ENCODE peak calls at places on chromosomes 4 and X, in nine cellular contexts. E is upper lobe of left lung, A is H9, Q is ovary, F is right cardiac atrium, B is pancreas, Z is cardiac muscle cell, M is lung, D is HCT116. O is an unnamed sample. For H3K4me1, the result is how much of the 10 kb centered on the place peaks cover.

GRCh38 chrX:150051096-150051495 is 112.8 kb upstream of the EOLA2 start:
- DNase-seq in E (no peak), A (no peak), Q (no peak), F (no peak), B (no peak), Z (no peak), M (no peak), D (no peak), O (no peak)

GRCh38 chr4:97984545-97985131 is 158.6 kb downstream of the STPG2 start:
- DNase-seq in E (no peak), A (no peak), Q (no peak), F (no peak), B (no peak), Z (peak), M (no peak), D (peak), O (no peak)

GRCh38 chrX:69189972-69190371 is 24.7 kb upstream of the PJA1 start:
- DNase-seq in E (peak), A (no peak), Q (peak), F (peak), B (no peak), Z (no peak), M (peak), D (no peak), O (no peak)

GRCh38 chrX:118347131-118347530 is 1.2 kb downstream of the WDR44 start:
- DNase-seq in E (no peak), A (no peak), Q (no peak), F (no peak), B (no peak), Z (peak), M (no peak), D (no peak), O (peak)

GRCh38 chrX:15468036-15468435 is 25.1 kb downstream of the PIR start:
- DNase-seq in E (no peak), A (no peak), Q (no peak), F (no peak), B (no peak), Z (peak), M (no peak), D (no peak), O (no peak)

GRCh38 chr4:68498413-68499007 is 51.2 kb downstream of the TMPRSS11E start:
- DNase-seq in E (no peak), A (peak), Q (peak), F (peak), B (no peak), Z (peak), M (peak), D (peak), O (peak)

GRCh38 chr4:133921280-133922195 is 280.1 kb downstream of the PABPC4L start:
- DNase-seq in E (no peak), A (no peak), Q (no peak), F (no peak), B (no peak), Z (peak), M (no peak), D (no peak), O (no peak)

GRCh38 chr4:121484633-121485032 is 103.8 kb upstream of the QRFPR start:
- DNase-seq in E (no peak), A (peak), Q (no peak), F (peak), B (no peak), Z (peak), M (no peak), D (peak), O (no peak)

GRCh38 chr4:75289843-75290616 is 224.2 kb downstream of the RCHY1 start:
- DNase-seq in E (no peak), A (peak), Q (no peak), F (no peak), B (no peak), Z (peak), M (no peak), D (peak), O (no peak)

GRCh38 chr4:36304138-36304681 is 22.8 kb downstream of the DTHD1 start:
- DNase-seq in E (no peak), A (no peak), Q (no peak), F (no peak), B (no peak), Z (no peak), M (no peak), D (no peak), O (no peak)

GRCh38 chrX:130190801-130191200 is 19.0 kb downstream of the RAB33A start:
- DNase-seq in E (no peak), A (no peak), Q (no peak), F (no peak), B (no peak), Z (no peak), M (no peak), D (no peak), O (no peak)

GRCh38 chr4:94410678-94411206 is 41.0 kb upstream of the PDLIM5 start:
- DNase-seq in E (no peak), A (no peak), Q (peak), F (peak), B (no peak), Z (no peak), M (no peak), D (no peak), O (no peak)

GRCh38 chrX:19794690-19795089 is 92.7 kb downstream of the SH3KBP1 start:
- DNase-seq in E (no peak), A (no peak), Q (no peak), F (no peak), B (no peak), Z (no peak), M (no peak), D (no peak), O (no peak)

GRCh38 chr4:113293673-113294072 is 244.2 kb downstream of the ANK2 start:
- DNase-seq in E (no peak), A (no peak), Q (no peak), F (no peak), B (no peak), Z (no peak), M (no peak), D (no peak), O (no peak)

GRCh38 chr4:101345271-101345595 is 2.1 kb downstream of the PPP3CA start:
- DNase-seq in E (no peak), A (no peak), Q (no peak), F (peak), B (no peak), Z (no peak), M (no peak), D (no peak), O (no peak)

GRCh38 chr4:181416966-181417365 is 826.2 kb upstream of the TENM3 start:
- DNase-seq in E (no peak), A (no peak), Q (no peak), F (no peak), B (no peak), Z (no peak), M (no peak), D (no peak), O (no peak)

GRCh38 chr4:108172231-108172779 is 3.6 kb upstream of the LEF1 start:
- DNase-seq in E (peak), A (peak), Q (peak), F (peak), B (no peak), Z (peak), M (no peak), D (no peak), O (no peak)

GRCh38 chrX:53445977-53446376 is 11.8 kb upstream of the HSD17B10 start:
- DNase-seq in E (no peak), A (peak), Q (no peak), F (peak), B (no peak), Z (peak), M (peak), D (no peak), O (peak)

GRCh38 chrX:40423299-40423698 is 157.5 kb upstream of the ATP6AP2 start:
- DNase-seq in E (no peak), A (no peak), Q (no peak), F (no peak), B (no peak), Z (no peak), M (no peak), D (peak), O (no peak)

GRCh38 chrX:154308108-154308946 is 12.7 kb downstream of the TKTL1 start:
- DNase-seq in E (no peak), A (peak), Q (peak), F (peak), B (no peak), Z (peak), M (peak), D (peak), O (peak)

GRCh38 chr4:82128355-82128754 is 245.4 kb downstream of the HNRNPD start:
- DNase-seq in E (no peak), A (no peak), Q (no peak), F (no peak), B (no peak), Z (no peak), M (no peak), D (no peak), O (no peak)

GRCh38 chr4:150315175-150315574 is 236.9 kb downstream of the DCLK2 start:
- DNase-seq in E (no peak), A (no peak), Q (no peak), F (no peak), B (no peak), Z (no peak), M (no peak), D (no peak), O (no peak)

GRCh38 chr4:25437951-25438350 is 60.9 kb downstream of the ANAPC4 start:
- DNase-seq in E (no peak), A (no peak), Q (no peak), F (no peak), B (no peak), Z (no peak), M (no peak), D (no peak), O (no peak)

GRCh38 chr4:186264660-186265059 is 1.3 kb upstream of the F11 start:
- DNase-seq in E (no peak), A (no peak), Q (no peak), F (no peak), B (no peak), Z (no peak), M (no peak), D (no peak), O (no peak)
- H3K4me1 ChIP-seq in E (under half), A (under half), Q (under half), F (under half), B (under half), Z (under half), M (under half), D (under half), O (under half)

GRCh38 chr4:148227147-148227546 is 215.1 kb downstream of the NR3C2 start:
- DNase-seq in E (no peak), A (no peak), Q (no peak), F (no peak), B (no peak), Z (no peak), M (no peak), D (no peak), O (no peak)
- H3K27ac ChIP-seq in E (no peak), A (no peak), Q (no peak), F (no peak), B (peak), Z (no peak), M (no peak), D (no peak), O (no peak)

DNA sequence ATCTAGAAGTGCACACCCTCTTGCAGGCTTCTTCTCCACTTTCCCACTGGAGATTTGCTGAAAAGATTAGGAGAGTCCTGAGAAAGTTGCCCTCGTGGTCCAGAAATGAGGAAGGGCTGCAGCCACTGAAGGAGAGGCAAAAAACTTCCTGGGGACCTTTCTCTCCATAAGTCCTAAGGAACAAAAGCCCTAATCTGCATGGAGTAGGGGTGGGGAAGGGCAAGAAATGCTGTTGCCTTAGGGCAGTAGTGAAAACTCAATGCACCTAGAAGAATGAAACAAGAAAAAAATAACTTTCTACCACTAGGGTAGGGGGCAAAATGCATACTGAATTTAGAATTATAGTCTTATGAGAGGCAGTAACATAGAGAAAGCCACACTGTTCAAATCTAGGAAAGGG is 1408.8 kb downstream of the PCDH19 start:
- DNase-seq in E (no peak), A (peak), Q (no peak), F (no peak), B (no peak), Z (no peak), M (no peak), D (no peak), O (no peak)
- H3K4me1 ChIP-seq in E (under half), A (under half), Q (under half), F (under half), B (under half), Z (under half), M (under half), D (under half), O (under half)

GRCh38 chr4:140757220-140757607 is 1.0 kb upstream of the TBC1D9 start:
- DNase-seq in E (no peak), A (no peak), Q (no peak), F (no peak), B (no peak), Z (no peak), M (no peak), D (no peak), O (no peak)

GRCh38 chr4:140752669-140753068 is 3.5 kb downstream of the TBC1D9 start:
- DNase-seq in E (no peak), A (no peak), Q (no peak), F (no peak), B (no peak), Z (no peak), M (no peak), D (no peak), O (no peak)

GRCh38 chr4:140755811-140756291 is 334 bp downstream of the TBC1D9 start:
- DNase-seq in E (peak), A (peak), Q (peak), F (peak), B (peak), Z (peak), M (peak), D (no peak), O (peak)

GRCh38 chr4:140756292-140757219 is at the start of gene TBC1D9:
- DNase-seq in E (peak), A (peak), Q (peak), F (peak), B (peak), Z (peak), M (peak), D (peak), O (no peak)

GRCh38 chr4:140754918-140755810 is 1.0 kb downstream of the TBC1D9 start:
- DNase-seq in E (no peak), A (no peak), Q (no peak), F (no peak), B (no peak), Z (no peak), M (no peak), D (no peak), O (no peak)
- H3K27ac ChIP-seq in E (peak), A (no peak), Q (peak), F (peak), B (peak), Z (peak), M (peak), D (peak), O (no peak)

DNA sequence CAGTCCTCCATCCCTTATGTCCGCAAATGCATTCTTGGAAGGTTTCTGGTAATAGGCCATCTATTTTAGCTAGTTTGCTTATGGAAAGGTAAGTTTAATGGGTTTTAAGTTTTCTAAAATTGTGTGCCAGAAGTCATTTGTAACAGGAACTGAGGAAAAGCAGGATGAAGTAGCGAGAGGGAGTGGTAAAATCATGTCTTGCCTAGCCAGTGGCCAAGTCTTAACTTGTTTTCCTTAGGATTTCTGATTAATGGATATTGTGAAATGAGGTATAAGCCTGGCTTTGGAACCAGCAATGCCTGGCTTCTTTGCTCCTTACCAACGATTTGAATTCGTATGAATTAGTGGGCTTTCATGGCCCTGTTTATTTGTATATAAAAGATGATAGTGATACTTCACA is 7.3 kb downstream of the SEC24B start:
- DNase-seq in E (no peak), A (no peak), Q (no peak), F (no peak), B (no peak), Z (no peak), M (no peak), D (no peak), O (no peak)
- H3K4me1 ChIP-seq in E (under half), A (under half), Q (under half), F (under half), B (half or more), Z (under half), M (under half), D (under half), O (under half)

GRCh38 chr4:119068529-119068962 is 67.1 kb upstream of the MYOZ2 start:
- DNase-seq in E (no peak), A (no peak), Q (no peak), F (no peak), B (no peak), Z (no peak), M (no peak), D (no peak), O (no peak)

DNA sequence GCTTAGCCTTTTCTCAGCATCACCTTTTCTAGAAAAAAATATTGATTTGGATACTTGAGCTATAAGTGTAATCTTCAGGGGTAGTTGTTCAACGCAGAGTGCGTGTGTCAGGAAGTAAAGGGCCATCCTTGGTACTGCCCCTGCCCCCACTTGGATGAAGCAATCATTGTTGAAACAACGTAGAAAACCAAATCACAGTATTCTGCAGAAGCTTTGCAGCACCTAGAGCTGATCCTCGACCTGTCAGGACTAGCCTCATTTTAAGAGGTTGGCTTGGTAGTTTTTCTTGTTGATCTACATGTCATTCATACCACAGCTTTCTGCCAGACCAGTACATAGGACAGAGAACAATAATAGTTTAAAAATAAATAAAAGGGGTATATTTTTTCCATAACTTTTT is 65.3 kb upstream of the MYOZ2 start:
- DNase-seq in E (no peak), A (no peak), Q (no peak), F (no peak), B (no peak), Z (no peak), M (no peak), D (no peak), O (no peak)
- H3K27ac ChIP-seq in E (no peak), A (no peak), Q (no peak), F (no peak), B (no peak), Z (no peak), M (no peak), D (no peak), O (no peak)